ENCODE peak calls at places on chromosomes 5 and 9, in five cellular contexts. E is pancreas; B is progenitor cell of endocrine pancreas; M is upper lobe of left lung; W is CD4-positive, alpha-beta T cell. G is an unnamed sample.

GRCh38 chr5:135269828-135270545 is 129.0 kb downstream of the MACROH2A1 start:
- DNase-seq in W (no peak), M (no peak), B (no peak), E (no peak), G (no peak)

GRCh38 chr5:55188656-55189380 is 15.8 kb upstream of the CDC20B start:
- DNase-seq in E (no peak), W (no peak), M (no peak), B (no peak), G (no peak)

GRCh38 chr5:68738841-68739240 is 355.0 kb upstream of the SLC30A5 start:
- DNase-seq in M (no peak), B (no peak), W (no peak), E (no peak), G (no peak)

GRCh38 chr9:93451762-93452709 is 551 bp downstream of the FAM120A start:
- DNase-seq in W (peak), B (peak), M (peak), E (peak), G (peak)

GRCh38 chr9:91659529-91660294 is 236.1 kb upstream of the NFIL3 start:
- DNase-seq in W (no peak), M (no peak), E (no peak), B (no peak), G (no peak)

GRCh38 chr9:36781532-36781931 is 208.8 kb downstream of the MELK start:
- DNase-seq in M (no peak), W (no peak), B (no peak), E (no peak), G (no peak)

GRCh38 chr9:122562134-122562760 is 9.3 kb downstream of the OR1N2 start:
- DNase-seq in M (no peak), B (no peak), W (no peak), E (no peak), G (no peak)

GRCh38 chr5:158435161-158435616 is 576.2 kb upstream of the CLINT1 start:
- DNase-seq in W (peak), B (no peak), M (no peak), E (no peak), G (no peak)

GRCh38 chr5:6858419-6858818 is 145.2 kb downstream of the TENT4A start:
- DNase-seq in B (no peak), E (no peak), M (peak), W (no peak), G (no peak)

GRCh38 chr9:8782237-8782636 is 982.7 kb upstream of the DMAC1 start:
- DNase-seq in E (no peak), B (no peak), W (no peak), M (no peak), G (no peak)

GRCh38 chr9:124522121-124523098 is 15.2 kb upstream of the NR5A1 start:
- DNase-seq in W (no peak), M (no peak), E (no peak), B (no peak), G (no peak)

GRCh38 chr9:131530546-131530929 is 525 bp downstream of the UCK1 start:
- DNase-seq in M (no peak), E (no peak), W (no peak), B (peak), G (peak)

GRCh38 chr9:77897292-77897691 is 134.3 kb downstream of the GNAQ start:
- DNase-seq in M (no peak), W (no peak), B (no peak), E (no peak), G (no peak)

GRCh38 chr9:96462538-96462937 is 12.6 kb downstream of the HABP4 start:
- DNase-seq in E (no peak), B (no peak), W (no peak), M (no peak), G (no peak)

GRCh38 chr5:80705216-80705769 is 50.5 kb upstream of the DHFR start:
- DNase-seq in B (no peak), E (no peak), W (no peak), M (no peak), G (no peak)

DNA sequence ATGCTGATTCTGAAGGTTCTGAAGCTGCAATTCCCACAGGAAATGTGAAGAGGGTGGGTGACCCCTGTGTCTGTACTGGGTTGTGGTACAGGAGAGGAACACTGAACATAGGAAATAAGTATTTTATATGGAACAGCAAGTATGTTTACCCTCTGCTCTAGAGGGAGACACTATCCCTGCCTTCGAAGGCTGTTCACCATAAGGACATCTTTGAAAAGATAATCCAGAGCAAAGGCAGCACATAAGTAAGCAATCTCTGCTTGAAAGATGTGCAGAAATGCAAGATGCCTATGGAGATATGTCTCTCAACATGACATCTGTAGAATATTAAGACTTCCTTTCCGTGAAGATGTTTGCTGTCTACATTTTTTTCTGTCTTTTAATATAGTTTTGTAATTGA is 184.4 kb upstream of the EFNA5 start:
- DNase-seq in E (no peak), B (no peak), M (no peak), W (no peak), G (no peak)
- TF ChIP-seq CTCF in E (no peak), B (no peak), M (no peak), W (no peak), G (no peak)

DNA sequence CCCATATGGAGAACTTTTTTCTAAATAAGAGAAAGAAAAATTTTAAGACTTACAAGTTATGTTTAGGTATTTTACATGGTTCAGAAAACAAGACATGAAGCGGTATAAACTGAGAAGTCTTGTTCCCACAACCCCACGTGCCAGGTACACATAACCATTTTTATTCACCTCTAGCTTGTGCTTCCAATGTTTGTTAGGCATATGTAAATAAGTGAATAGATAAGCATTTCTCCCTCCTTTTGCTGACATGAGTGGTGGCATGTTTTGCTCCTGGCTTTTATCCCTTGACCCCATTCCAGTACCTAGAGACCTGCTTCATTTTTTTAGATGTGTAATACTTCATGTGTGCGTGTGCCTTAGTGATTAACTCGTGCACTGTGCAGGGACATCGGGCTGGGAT is 152.0 kb upstream of the OTULINL start:
- DNase-seq in W (no peak), M (no peak), B (no peak), E (no peak), G (no peak)
- TF ChIP-seq CTCF in W (no peak), M (no peak), B (no peak), E (no peak), G (no peak)

GRCh38 chr9:120265791-120266190 is 314.2 kb downstream of the CDK5RAP2 start:
- DNase-seq in M (no peak), B (no peak), E (no peak), W (no peak), G (no peak)

GRCh38 chr9:120264528-120264927 is 315.4 kb downstream of the CDK5RAP2 start:
- DNase-seq in W (no peak), E (no peak), M (no peak), B (no peak), G (no peak)

DNA sequence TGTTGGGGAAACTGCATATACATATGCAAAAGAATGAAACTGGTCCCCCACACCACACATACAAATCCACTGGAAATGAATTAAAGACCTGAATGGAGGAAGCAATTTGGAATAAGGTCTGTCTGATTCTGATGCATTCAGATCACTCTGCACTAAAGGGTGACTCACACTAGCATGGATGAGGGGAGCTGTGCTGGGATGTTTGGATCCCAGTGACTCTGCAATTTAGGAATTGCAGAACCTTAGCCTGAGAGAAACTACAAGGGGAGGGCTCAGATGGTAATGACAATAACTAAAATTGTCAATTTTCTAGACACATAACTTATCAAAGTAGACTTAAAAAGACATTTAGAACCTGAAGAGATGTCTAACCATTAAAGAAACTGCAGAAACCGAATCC is 312.0 kb downstream of the CDK5RAP2 start:
- DNase-seq in E (no peak), M (no peak), B (no peak), W (no peak), G (no peak)
- TF ChIP-seq CTCF in E (no peak), M (no peak), B (no peak), W (no peak), G (no peak)

DNA sequence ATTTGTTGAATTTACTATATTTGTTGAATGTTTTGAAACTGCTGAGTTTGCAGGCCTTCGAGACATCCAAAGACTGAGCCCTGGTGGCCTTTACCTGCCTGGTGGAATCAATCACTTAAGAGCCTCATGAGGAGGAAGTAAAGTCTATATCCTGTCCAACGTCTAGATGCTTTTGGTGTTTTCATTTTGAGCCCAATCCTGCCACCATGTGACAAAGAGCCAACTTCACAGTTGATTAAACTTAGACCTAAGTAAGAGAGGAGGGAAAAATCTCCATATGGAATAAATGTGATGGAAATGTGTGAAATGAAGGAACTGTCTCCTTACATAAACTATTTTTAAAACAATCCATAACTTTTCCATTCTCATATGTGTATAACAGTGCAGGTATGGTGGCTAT is 220.1 kb downstream of the PRR16 start:
- DNase-seq in B (no peak), M (no peak), W (no peak), E (no peak), G (no peak)
- TF ChIP-seq CTCF in B (no peak), M (no peak), W (no peak), E (no peak), G (no peak)

DNA sequence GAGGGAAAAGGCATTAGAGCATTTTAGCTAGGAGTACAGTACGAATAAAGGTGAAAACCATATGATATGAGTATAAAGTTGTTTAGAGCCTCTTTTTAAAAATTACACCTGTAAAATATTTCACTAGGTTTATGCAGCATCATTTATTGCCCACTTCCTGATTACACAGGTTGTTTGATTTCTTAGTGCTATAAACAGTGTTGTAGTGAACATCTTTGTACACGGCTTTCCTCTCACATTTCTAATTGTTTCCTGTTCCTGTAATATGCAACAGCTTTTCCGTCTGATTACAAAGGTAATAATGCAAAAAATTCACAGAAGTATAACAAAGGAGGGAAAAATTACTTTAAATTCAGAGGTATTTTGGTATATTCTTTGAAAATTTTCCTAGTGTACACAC is 13.0 kb downstream of the STOM start:
- DNase-seq in M (no peak), B (no peak), E (no peak), W (no peak), G (no peak)
- TF ChIP-seq CTCF in M (no peak), B (no peak), E (no peak), W (no peak), G (no peak)

GRCh38 chr9:4097991-4098390 is 201.9 kb downstream of the GLIS3 start:
- DNase-seq in W (no peak), B (no peak), M (no peak), E (no peak), G (no peak)

GRCh38 chr9:4096121-4096520 is 203.7 kb downstream of the GLIS3 start:
- DNase-seq in E (no peak), W (no peak), B (no peak), M (no peak), G (no peak)

GRCh38 chr9:4097490-4097889 is 202.4 kb downstream of the GLIS3 start:
- DNase-seq in W (no peak), E (no peak), B (no peak), M (no peak), G (no peak)

GRCh38 chr9:4102078-4102477 is 197.8 kb downstream of the GLIS3 start:
- DNase-seq in W (no peak), E (no peak), B (no peak), M (no peak), G (no peak)

GRCh38 chr9:4099961-4100360 is 199.9 kb downstream of the GLIS3 start:
- DNase-seq in M (no peak), E (no peak), B (no peak), W (no peak), G (no peak)
- TF ChIP-seq CTCF in M (no peak), E (no peak), B (no peak), W (no peak), G (no peak)

DNA sequence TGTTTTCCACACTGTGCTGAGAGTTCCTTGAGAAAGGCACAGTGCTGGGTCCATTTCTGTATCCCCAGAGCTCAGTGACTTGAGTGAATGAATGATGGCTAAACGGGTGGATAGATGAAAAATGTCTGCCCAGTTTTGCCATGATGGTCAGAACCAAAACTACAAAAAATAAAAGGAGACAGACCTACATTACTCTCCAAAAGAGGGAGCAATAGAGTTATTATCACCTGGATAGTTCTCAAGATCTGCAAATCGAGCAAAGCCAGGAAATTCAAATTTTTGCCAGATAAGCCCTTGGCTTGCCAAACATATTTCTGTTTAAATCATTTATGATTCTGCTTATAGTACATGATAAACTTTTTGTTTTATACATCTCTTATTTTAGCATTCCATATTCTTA is 214.2 kb upstream of the ZNF462 start:
- DNase-seq in E (no peak), M (no peak), B (no peak), W (no peak), G (no peak)
- TF ChIP-seq CTCF in E (peak), M (no peak), B (peak), W (no peak), G (no peak)

G was measured in GM13977.